ENCODE peak calls at places on chromosomes 11 and 22, in seven cellular contexts. K is central memory CD4-positive, alpha-beta T cell; U is Right ventricle myocardium superior; R is psoas muscle; L is activated gamma-delta T cell treated with Interleukin-2 at 50 U/mL for 16 hours; G is DMS153; Y is iris pigment epithelial cell. T is an unnamed sample.

GRCh38 chr11:84437129-84438123 is 1151.3 kb upstream of the CCDC90B start:
- DNase-seq in K (no peak), U (peak), R (no peak), L (no peak), G (peak), Y (no peak), T (peak)

GRCh38 chr11:61193596-61193995 is 9.7 kb upstream of the PGA3 start:
- DNase-seq in K (no peak), U (no peak), R (no peak), L (no peak), G (no peak), Y (no peak), T (no peak)

GRCh38 chr11:112012877-112013276 is 12.3 kb upstream of the DLAT start:
- DNase-seq in K (no peak), U (no peak), R (no peak), L (no peak), G (no peak), Y (peak), T (no peak)

GRCh38 chr22:28904211-28904808 is 20.9 kb downstream of the ZNRF3 start:
- DNase-seq in K (no peak), U (no peak), R (no peak), L (no peak), G (no peak), Y (peak), T (no peak)

GRCh38 chr22:32000171-32000570 is 42.9 kb upstream of the SLC5A1 start:
- DNase-seq in K (no peak), U (no peak), R (no peak), L (no peak), G (no peak), Y (no peak), T (no peak)

GRCh38 chr11:100297516-100297915 is 389.6 kb upstream of the ARHGAP42 start:
- DNase-seq in K (no peak), U (no peak), R (no peak), L (no peak), G (no peak), Y (no peak), T (no peak)

GRCh38 chr11:130002352-130002845 is at the start of gene PRDM10:
- DNase-seq in K (peak), U (peak), R (peak), L (peak), G (peak), Y (peak), T (peak)

GRCh38 chr11:71269603-71270511 is 17.5 kb upstream of the SHANK2 start:
- DNase-seq in K (no peak), U (no peak), R (no peak), L (no peak), G (no peak), Y (no peak), T (peak)

GRCh38 chr11:6297831-6298230 is 22.5 kb downstream of the CAVIN3 start:
- DNase-seq in K (no peak), U (no peak), R (no peak), L (no peak), G (no peak), Y (no peak), T (no peak)

GRCh38 chr11:34208266-34209135 is 103.1 kb downstream of the NAT10 start:
- DNase-seq in K (no peak), U (no peak), R (no peak), L (no peak), G (no peak), Y (peak), T (no peak)

GRCh38 chr11:12469451-12469850 is 92.1 kb downstream of the PARVA start:
- DNase-seq in K (no peak), U (peak), R (peak), L (no peak), G (no peak), Y (no peak), T (no peak)

T was measured in kidney.